ENCODE peak calls at places on chromosomes 12 and 14, in five cellular contexts. D is A673, G is cardiac muscle cell, R is PC-3, X is astrocyte of the spinal cord. B is an unnamed sample.
A peak's percentile ranks its signal among the peaks of the same experiment; 100 is the strongest.

GRCh38 chr12:24201258-24201970 is 251.9 kb upstream of the SOX5 start:
- DNase-seq in G (no peak), R (no peak), D (no peak), X (no peak), B (no peak)

GRCh38 chr12:98701166-98701565 is 56.1 kb downstream of the APAF1 start:
- DNase-seq in G (no peak), D (no peak), X (peak; percentile 22), R (no peak), B (peak; percentile 54)

GRCh38 chr14:103314496-103315277 is 19.4 kb upstream of the EIF5 start:
- DNase-seq in R (no peak), G (no peak), D (no peak), X (no peak), B (no peak)

GRCh38 chr12:71070416-71071155 is 87.2 kb downstream of the TSPAN8 start:
- DNase-seq in G (no peak), R (peak; percentile 50), X (no peak), D (no peak), B (no peak)

GRCh38 chr12:105814283-105814682 is 324.5 kb downstream of the NUAK1 start:
- DNase-seq in G (peak; percentile 66), D (no peak), R (no peak), X (no peak), B (no peak)

GRCh38 chr14:73503648-73504047 is 12.9 kb downstream of the RIOX1 start:
- DNase-seq in G (no peak), X (peak; percentile 70), R (no peak), D (no peak), B (no peak)

GRCh38 chr12:89345830-89346740 is 6.2 kb downstream of the DUSP6 start:
- DNase-seq in R (peak; percentile 77), X (peak; percentile 77), D (peak; percentile 99), G (peak; percentile 50), B (peak; percentile 51)

GRCh38 chr12:131134523-131135310 is 181.0 kb downstream of the ADGRD1 start:
- DNase-seq in R (no peak), D (no peak), G (no peak), X (no peak), B (no peak)

GRCh38 chr12:109718390-109718789 is 4.8 kb downstream of the FAM222A start:
- DNase-seq in D (peak; percentile 45), G (peak; percentile 47), R (no peak), X (no peak), B (no peak)

GRCh38 chr12:22527999-22528398 is 16.3 kb downstream of the C2CD5 start:
- DNase-seq in X (peak; percentile 66), R (peak; percentile 65), D (no peak), G (no peak), B (no peak)

GRCh38 chr14:50031534-50032313 is 84.6 kb downstream of the VCPKMT start:
- DNase-seq in R (no peak), X (peak; percentile 24), G (no peak), D (no peak), B (no peak)

GRCh38 chr12:10159280-10159679 is 12.7 kb downstream of the OLR1 start:
- DNase-seq in D (no peak), G (no peak), R (no peak), X (no peak), B (no peak)

GRCh38 chr14:54420478-54421116 is 20.6 kb downstream of the CNIH1 start:
- DNase-seq in X (peak; percentile 64), R (peak; percentile 89), D (peak; percentile 64), G (peak; percentile 45), B (no peak)

GRCh38 chr14:23727566-23728335 is 91.6 kb downstream of the DHRS2 start:
- DNase-seq in G (peak; percentile 45), D (peak; percentile 74), X (peak; percentile 24), R (peak; percentile 77), B (peak; percentile 14)

GRCh38 chr12:71663561-71664410 is at the start of the genes THAP2 and ZFC3H1:
- DNase-seq in G (peak; percentile 98), R (peak; percentile 99), X (peak; percentile 100), D (peak; percentile 99), B (peak; percentile 99)

GRCh38 chr12:114409796-114410520 is 4.0 kb upstream of the TBX5 start:
- DNase-seq in D (no peak), R (no peak), G (no peak), X (no peak), B (no peak)

GRCh38 chr12:67155863-67156262 is 113.3 kb upstream of the CAND1 start:
- DNase-seq in X (peak; percentile 4), G (no peak), R (peak; percentile 53), D (peak; percentile 14), B (no peak)

GRCh38 chr14:35534130-35534883 is at the start of gene INSM2:
- DNase-seq in G (no peak), R (no peak), D (peak; percentile 17), X (no peak), B (no peak)

GRCh38 chr14:93950948-93951668 is 24.0 kb downstream of the FAM181A start:
- DNase-seq in R (no peak), G (no peak), D (peak; percentile 33), X (no peak), B (no peak)

GRCh38 chr14:58690801-58691516 is 53.2 kb downstream of the DACT1 start:
- DNase-seq in D (no peak), R (no peak), G (peak; percentile 52), X (no peak), B (no peak)

GRCh38 chr14:97077253-97077653 is 280.1 kb downstream of the VRK1 start:
- DNase-seq in G (peak; percentile 13), X (peak; percentile 94), D (peak; percentile 84), R (peak; percentile 97), B (no peak)

GRCh38 chr12:109946505-109946904 is 46.4 kb downstream of the TCHP start:
- DNase-seq in X (peak; percentile 69), R (no peak), D (no peak), G (peak; percentile 21), B (no peak)

GRCh38 chr14:56087824-56088571 is 30.2 kb upstream of the PELI2 start:
- DNase-seq in R (no peak), G (peak; percentile 27), D (no peak), X (peak; percentile 22), B (no peak)

GRCh38 chr12:109961612-109962011 is 34.6 kb downstream of the GIT2 start:
- DNase-seq in D (no peak), G (no peak), R (peak; percentile 53), X (peak; percentile 53), B (peak; percentile 66)

GRCh38 chr14:76729195-76729594 is 32.1 kb upstream of the VASH1 start:
- DNase-seq in D (no peak), X (no peak), G (no peak), R (no peak), B (no peak)

GRCh38 chr14:93533437-93533836 is 102.7 kb downstream of the UNC79 start:
- DNase-seq in R (no peak), X (no peak), G (no peak), D (no peak), B (no peak)

GRCh38 chr12:83256581-83256980 is 569.9 kb downstream of the TMTC2 start:
- DNase-seq in G (no peak), D (no peak), R (no peak), X (no peak), B (no peak)

GRCh38 chr12:11860026-11860425 is 210.6 kb downstream of the ETV6 start:
- DNase-seq in R (no peak), X (no peak), G (no peak), D (no peak), B (no peak)

DNA sequence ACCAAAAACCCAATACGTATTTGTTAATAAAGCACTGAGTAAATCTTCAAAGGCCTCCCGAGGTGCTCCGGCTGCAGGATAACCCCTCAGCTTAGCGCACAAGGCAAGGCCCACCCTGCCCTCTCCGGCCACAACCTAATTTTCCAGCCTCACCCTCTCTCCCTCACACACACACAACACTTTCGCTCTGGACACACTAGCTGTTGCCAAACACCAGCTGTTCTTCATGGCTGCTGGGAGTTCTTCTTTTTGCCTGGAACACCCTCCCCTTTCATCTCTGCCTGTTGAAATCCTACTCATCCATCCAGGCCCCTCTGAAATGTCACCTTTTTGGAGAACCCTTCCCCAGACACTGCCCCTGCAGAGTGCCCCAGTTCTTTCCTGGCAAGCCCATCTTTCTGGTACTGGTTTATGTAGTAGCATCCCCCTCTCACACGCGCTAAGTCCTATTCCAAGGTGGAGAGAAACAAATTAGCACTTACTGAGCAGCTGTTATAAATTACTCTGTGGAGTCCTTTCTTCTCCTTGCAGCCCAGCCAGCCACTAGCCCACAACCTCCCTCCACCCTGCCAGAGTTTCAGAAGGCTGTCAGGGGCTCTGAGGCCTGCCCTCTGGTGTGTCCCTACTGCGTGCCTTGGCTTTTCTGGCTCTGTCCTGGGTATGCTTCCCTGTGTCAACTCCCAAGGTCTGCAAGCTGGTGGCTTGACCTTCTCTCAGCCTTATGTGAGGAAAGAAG is 808 bp upstream of the CRACR2A start:
- DNase-seq in R (no peak), D (no peak), X (no peak), G (no peak), B (no peak)
- H3K4me3 ChIP-seq in R (no peak overlapping the region), D (no peak overlapping the region), X (no peak overlapping the region), G (no peak overlapping the region), B (no peak overlapping the region)

DNA sequence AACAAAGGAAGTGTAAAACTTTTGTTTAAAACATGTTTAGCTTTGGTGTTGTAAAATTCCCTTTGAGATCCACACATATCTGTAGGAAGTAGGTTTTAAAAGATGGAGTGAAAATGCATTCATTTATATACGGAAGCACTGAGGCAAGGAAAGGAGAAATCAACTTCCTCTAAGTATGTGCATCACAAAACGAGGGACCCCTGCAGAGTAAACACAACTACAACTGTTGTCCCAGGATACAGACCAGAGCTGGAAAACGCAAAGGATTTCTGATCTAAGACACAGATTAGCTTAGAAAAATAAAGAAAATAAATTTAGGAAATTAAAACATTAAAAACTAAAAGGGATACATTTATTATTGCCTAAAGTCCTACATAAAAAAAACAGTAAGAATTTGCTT is 297.6 kb downstream of the MED13L start:
- DNase-seq in D (no peak), G (no peak), X (no peak), R (no peak), B (no peak)
- H3K4me3 ChIP-seq in D (no peak overlapping the region), G (no peak overlapping the region), X (no peak overlapping the region), R (no peak overlapping the region), B (no peak overlapping the region)

DNA sequence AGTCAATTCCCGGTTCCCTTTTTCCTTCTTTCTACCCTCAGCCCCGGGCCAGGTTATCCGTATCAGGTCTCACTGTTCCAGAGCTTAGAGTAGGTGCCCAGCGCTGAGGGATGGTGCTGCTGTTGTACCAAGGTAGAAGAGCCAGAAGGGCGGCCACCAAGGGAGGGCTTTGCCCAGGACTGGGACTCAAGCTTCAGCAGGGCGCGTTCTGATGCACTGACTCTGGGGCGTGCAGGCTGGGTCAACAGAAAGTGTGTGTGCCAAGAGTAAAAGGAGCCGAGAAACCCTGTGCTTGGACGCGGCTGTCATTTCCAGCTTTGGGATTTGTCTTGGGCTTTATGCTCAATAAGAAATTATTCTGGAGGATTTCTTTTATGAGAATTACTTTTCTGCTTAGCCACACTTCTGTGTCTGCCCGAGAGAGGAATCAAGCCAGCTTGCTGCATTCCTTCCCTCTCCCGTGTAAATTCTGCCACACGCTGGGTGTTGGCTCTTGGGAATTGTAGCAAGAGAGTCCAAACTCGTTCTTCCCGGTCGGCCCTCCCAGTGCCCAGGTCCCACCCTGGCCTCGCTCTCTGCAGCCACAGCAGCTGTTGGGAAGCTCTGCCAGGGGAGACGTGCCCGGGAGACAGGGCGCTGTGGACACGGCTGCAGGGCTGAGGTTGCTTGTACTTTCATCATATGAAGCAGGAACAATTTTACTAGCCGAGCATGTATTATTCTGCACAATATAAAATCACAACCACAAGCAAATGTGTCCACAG is 98.0 kb downstream of the FBXL14 start:
- DNase-seq in R (peak; percentile 40), X (peak; percentile 42), D (no peak), G (no peak), B (no peak)
- H3K4me3 ChIP-seq in R (peak overlapping the region; percentile 44), X (no peak overlapping the region), D (no peak overlapping the region), G (no peak overlapping the region), B (peak overlapping the region; percentile 22)

DNA sequence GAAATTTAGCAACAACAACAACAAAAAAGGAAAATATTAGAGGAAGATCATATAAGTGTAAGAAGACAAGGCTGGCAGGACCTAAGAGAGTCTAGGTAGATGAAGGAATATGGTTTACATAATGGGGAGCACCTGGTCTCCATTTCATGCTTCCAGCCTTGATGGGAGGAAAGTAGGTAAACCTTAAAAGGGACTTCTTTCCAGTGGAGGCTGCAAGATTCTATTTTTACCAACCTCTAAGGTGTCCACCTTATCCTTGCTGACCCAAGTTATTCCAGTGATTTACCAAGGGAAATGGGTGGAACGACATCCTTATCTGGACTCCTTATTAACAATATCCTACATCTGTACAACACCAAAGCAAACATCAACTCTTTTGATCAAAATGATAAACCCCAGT is 30.0 kb downstream of the DAD1 start:
- DNase-seq in G (no peak), R (no peak), X (no peak), D (no peak), B (no peak)
- H3K4me3 ChIP-seq in G (no peak overlapping the region), R (no peak overlapping the region), X (no peak overlapping the region), D (no peak overlapping the region), B (no peak overlapping the region)